ENCODE peak calls at places on chromosomes 4 and X, in five cellular contexts. Z, X, V, S and J are unnamed samples.
A peak's percentile ranks its signal among the peaks of the same experiment; 100 is the strongest.

GRCh38 chr4:181952478-181952877 is 290.7 kb upstream of the TENM3 start:
- DNase-seq in S (peak; percentile 76), Z (no peak), X (no peak), V (no peak), J (no peak)

GRCh38 chr4:104879367-104879766 is 267.3 kb upstream of the TET2 start:
- DNase-seq in X (no peak), V (no peak), Z (no peak), S (peak; percentile 3), J (no peak)

GRCh38 chrX:97374266-97374665 is 490.6 kb downstream of the RPA4 start:
- DNase-seq in S (no peak), V (no peak), X (no peak), Z (no peak), J (no peak)

GRCh38 chr4:13329963-13330362 is 154.2 kb downstream of the RAB28 start:
- DNase-seq in Z (no peak), X (no peak), S (no peak), V (no peak), J (no peak)

GRCh38 chrX:136115909-136116297 is 31.4 kb upstream of the FHL1 start:
- DNase-seq in S (no peak), X (no peak), Z (no peak), V (no peak), J (no peak)

GRCh38 chr4:8596891-8597290 is 4.3 kb downstream of the CPZ start:
- DNase-seq in X (no peak), Z (no peak), V (no peak), S (no peak), J (no peak)

GRCh38 chrX:47264507-47265173 is 31.8 kb downstream of the USP11 start:
- DNase-seq in X (no peak), V (no peak), Z (no peak), S (no peak), J (peak; percentile 52)

GRCh38 chr4:153620352-153620751 is 63.7 kb upstream of the TLR2 start:
- DNase-seq in V (no peak), S (no peak), Z (no peak), X (no peak), J (no peak)

GRCh38 chr4:166091146-166091545 is 218.1 kb downstream of the TLL1 start:
- DNase-seq in S (no peak), V (no peak), Z (no peak), X (no peak), J (no peak)

GRCh38 chrX:154030715-154031305 is 11.1 kb upstream of the IRAK1 start:
- DNase-seq in Z (no peak), X (no peak), S (peak; percentile 55), V (no peak), J (no peak)

GRCh38 chr4:56821394-56822263 is at the start of gene SPINK2:
- DNase-seq in V (no peak), Z (peak; percentile 52), X (peak; percentile 26), S (peak; percentile 11), J (no peak)

GRCh38 chr4:137300776-137301175 is 231.5 kb downstream of the PCDH18 start:
- DNase-seq in Z (no peak), X (no peak), S (no peak), V (no peak), J (no peak)

GRCh38 chrX:54430519-54430918 is 9.7 kb upstream of the TSR2 start:
- DNase-seq in S (no peak), Z (no peak), V (no peak), X (no peak), J (no peak)

GRCh38 chr4:68375667-68376559 is 26.0 kb upstream of the YTHDC1 start:
- DNase-seq in S (peak; percentile 84), Z (peak; percentile 35), V (peak; percentile 23), X (no peak), J (peak; percentile 64)

GRCh38 chrX:16786791-16787735 is 797 bp downstream of the TXLNG start:
- DNase-seq in S (peak; percentile 66), Z (no peak), X (no peak), V (peak; percentile 27), J (peak; percentile 8)

GRCh38 chrX:71154641-71155040 is 10.0 kb downstream of the NLGN3 start:
- DNase-seq in V (no peak), S (no peak), X (no peak), Z (no peak), J (no peak)

GRCh38 chr4:128247906-128248305 is 39.7 kb downstream of the PGRMC2 start:
- DNase-seq in Z (no peak), S (no peak), V (no peak), X (no peak), J (no peak)

GRCh38 chr4:105186701-105187158 is 40.1 kb downstream of the TET2 start:
- DNase-seq in S (peak; percentile 13), Z (no peak), X (peak; percentile 24), V (no peak), J (peak; percentile 63)

GRCh38 chr4:140675599-140676231 is 80.5 kb downstream of the TBC1D9 start:
- DNase-seq in V (no peak), S (no peak), X (no peak), Z (no peak), J (no peak)

GRCh38 chr4:21226637-21227538 is 526.6 kb downstream of the PACRGL start:
- DNase-seq in X (no peak), V (no peak), Z (no peak), S (no peak), J (no peak)

GRCh38 chr4:73392936-73393335 is 11.2 kb upstream of the ALB start:
- DNase-seq in S (no peak), X (no peak), V (no peak), Z (no peak), J (no peak)

GRCh38 chr4:7206856-7207567 is 14.7 kb downstream of the SORCS2 start:
- DNase-seq in X (peak; percentile 86), V (peak; percentile 88), Z (peak; percentile 69), S (peak; percentile 99), J (peak; percentile 54)

GRCh38 chrX:29775890-29776289 is 439.5 kb upstream of the MAGEB2 start:
- DNase-seq in Z (no peak), S (no peak), V (no peak), X (no peak), J (no peak)

GRCh38 chrX:66074920-66075879 is 35.3 kb upstream of the VSIG4 start:
- DNase-seq in Z (no peak), X (peak; percentile 22), V (no peak), S (no peak), J (peak; percentile 0)

GRCh38 chrX:136198010-136198409 is 50.7 kb downstream of the FHL1 start:
- DNase-seq in S (no peak), V (no peak), X (no peak), Z (no peak), J (no peak)

GRCh38 chr4:154490261-154490588 is 1.4 kb downstream of the DCHS2 start:
- DNase-seq in Z (no peak), V (no peak), X (no peak), S (no peak), J (no peak)

GRCh38 chrX:78831523-78831922 is 84.0 kb downstream of the LPAR4 start:
- DNase-seq in Z (no peak), V (no peak), X (no peak), S (no peak), J (no peak)

GRCh38 chr4:184648220-184649025 is 824 bp downstream of the CASP3 start:
- DNase-seq in X (peak; percentile 74), Z (peak; percentile 67), V (peak; percentile 60), S (no peak), J (peak; percentile 74)

GRCh38 chr4:80112236-80112635 is 39.2 kb upstream of the ANTXR2 start:
- DNase-seq in S (peak; percentile 23), V (peak; percentile 20), X (peak; percentile 32), Z (no peak), J (peak; percentile 65)

GRCh38 chrX:147570483-147570882 is 341.2 kb upstream of the FMR1 start:
- DNase-seq in S (no peak), Z (no peak), X (no peak), V (no peak), J (peak; percentile 7)
- TF ChIP-seq CTCF in S (no peak), Z (no peak), X (no peak), V (no peak), J (no peak)

DNA sequence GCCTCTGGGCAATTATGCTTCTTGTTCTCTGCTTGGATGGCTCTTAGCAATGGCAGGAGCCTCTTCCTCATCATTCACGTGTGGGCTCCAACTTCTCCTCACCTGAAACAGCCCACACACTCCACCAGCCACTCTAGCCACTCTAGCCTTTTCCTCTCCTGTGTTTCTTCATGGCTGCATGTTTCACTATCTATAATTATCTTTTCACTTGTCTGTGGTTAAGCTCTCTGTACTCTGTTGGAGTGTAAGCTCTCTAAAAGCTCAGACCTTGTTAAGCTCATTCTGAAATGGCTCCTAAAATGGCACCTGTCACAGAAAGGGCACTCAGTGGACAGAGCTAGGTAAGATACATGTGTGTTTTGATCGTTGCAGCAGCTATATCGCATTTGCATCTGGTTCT is 80.0 kb downstream of the SH3KBP1 start:
- DNase-seq in X (no peak), S (no peak), V (no peak), Z (no peak), J (no peak)
- H3K4me3 ChIP-seq in X (no peak overlapping the region), S (no peak overlapping the region), V (no peak overlapping the region), Z (no peak overlapping the region), J (no peak overlapping the region)

GRCh38 chr4:93718233-93718632 is 110.3 kb upstream of the ATOH1 start:
- DNase-seq in S (no peak), V (no peak), Z (no peak), X (no peak), J (no peak)

GRCh38 chr4:93722446-93722845 is 106.1 kb upstream of the ATOH1 start:
- DNase-seq in Z (no peak), S (no peak), X (no peak), V (no peak), J (no peak)

DNA sequence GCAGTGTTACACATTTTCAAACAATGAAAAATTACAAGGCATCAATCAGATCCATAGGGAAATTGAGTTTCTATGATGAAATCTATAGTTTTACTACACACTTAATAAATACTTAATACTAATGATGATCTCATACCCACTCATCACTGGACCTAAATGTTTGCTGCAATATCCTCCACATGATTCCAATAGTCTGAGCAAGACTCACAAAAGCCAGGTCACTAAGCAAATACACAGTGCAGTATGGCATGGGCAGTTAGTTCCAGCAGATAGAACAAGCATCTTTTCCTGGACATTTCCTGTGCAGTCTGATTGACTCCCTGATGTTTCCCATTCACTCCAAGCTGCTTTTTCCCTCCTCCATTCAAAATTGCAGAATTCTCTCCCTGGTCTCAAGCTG is 109.0 kb upstream of the ATOH1 start:
- DNase-seq in V (no peak), S (no peak), Z (no peak), X (no peak), J (no peak)
- H3K27me3 ChIP-seq in V (no peaks in the 10 kb centered on the region), S (no peaks in the 10 kb centered on the region), Z (no peaks in the 10 kb centered on the region), X (no peaks in the 10 kb centered on the region), J (no peaks in the 10 kb centered on the region)

DNA sequence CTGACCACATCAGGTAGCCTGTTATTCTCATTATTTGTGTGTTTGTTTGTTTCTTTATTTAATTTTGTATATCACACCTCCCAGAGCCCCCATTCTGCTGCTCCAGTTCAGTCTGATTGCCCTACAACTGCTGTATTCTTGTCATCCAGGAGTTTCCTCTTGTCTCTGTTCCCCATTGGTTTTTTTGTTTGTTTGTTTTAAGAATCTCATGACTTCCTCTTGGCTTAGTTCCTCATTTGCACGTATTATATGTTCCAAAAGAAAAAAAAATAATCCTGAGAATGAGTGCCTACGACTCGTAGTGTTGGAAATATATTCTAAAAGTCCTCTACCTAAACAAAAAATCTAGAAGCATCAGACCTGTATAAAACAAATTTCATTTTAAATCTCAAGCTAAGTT is 142.3 kb upstream of the SLIT2 start:
- DNase-seq in S (no peak), Z (no peak), X (no peak), V (no peak), J (peak; percentile 23)
- TF ChIP-seq CTCF in S (no peak), Z (no peak), X (no peak), V (no peak), J (no peak)